ENCODE peak calls at places on chromosomes 13 and 19, in eight cellular contexts. D is hypothalamus; M is IMR-90; V is HTR-8/SVneo; I is effector memory CD4-positive, alpha-beta T cell; S is MV-4-11; K is OCI-M1; G is GM12865. Q is an unnamed sample.

GRCh38 chr19:30029721-30030510 is 87.9 kb downstream of the URI1 start:
- DNase-seq in D (no peak), M (peak), V (peak), I (no peak), S (no peak), K (no peak), G (peak), Q (no peak)

GRCh38 chr19:45156231-45156630 is 4.6 kb downstream of the NKPD1 start:
- DNase-seq in D (no peak), M (no peak), V (no peak), I (no peak), S (no peak), K (no peak), G (no peak), Q (no peak)

GRCh38 chr19:52670046-52670445 is 31.9 kb upstream of the ZNF83 start:
- DNase-seq in D (no peak), M (no peak), V (no peak), I (no peak), S (no peak), K (no peak), G (no peak), Q (no peak)

GRCh38 chr13:33799950-33800592 is 17.9 kb upstream of the RFC3 start:
- DNase-seq in D (no peak), M (peak), V (peak), I (no peak), S (peak), K (peak), G (peak), Q (no peak)

GRCh38 chr13:49086711-49087110 is 111.0 kb downstream of the FNDC3A start:
- DNase-seq in D (no peak), M (peak), V (no peak), I (no peak), S (no peak), K (no peak), G (no peak), Q (no peak)

GRCh38 chr19:2546128-2547032 is 70.5 kb downstream of the GADD45B start:
- DNase-seq in D (peak), M (no peak), V (no peak), I (no peak), S (peak), K (no peak), G (no peak), Q (no peak)

GRCh38 chr19:48928164-48929005 is 5.1 kb upstream of the DHDH start:
- DNase-seq in D (no peak), M (peak), V (no peak), I (no peak), S (peak), K (no peak), G (no peak), Q (no peak)

GRCh38 chr13:58144616-58145015 is 513.1 kb downstream of the PCDH17 start:
- DNase-seq in D (no peak), M (no peak), V (no peak), I (no peak), S (no peak), K (no peak), G (no peak), Q (no peak)

GRCh38 chr19:47499863-47500830 is 14.7 kb downstream of the NAPA start:
- DNase-seq in D (no peak), M (no peak), V (no peak), I (no peak), S (no peak), K (no peak), G (no peak), Q (no peak)

GRCh38 chr19:39588066-39588465 is 14.3 kb upstream of the LGALS13 start:
- DNase-seq in D (no peak), M (no peak), V (no peak), I (no peak), S (no peak), K (no peak), G (no peak), Q (no peak)

GRCh38 chr13:94617389-94618000 is 15.8 kb downstream of the GPR180 start:
- DNase-seq in D (peak), M (no peak), V (no peak), I (no peak), S (peak), K (peak), G (peak), Q (no peak)

GRCh38 chr19:40461669-40462221 is 3.8 kb downstream of the BLVRB start:
- DNase-seq in D (no peak), M (no peak), V (no peak), I (no peak), S (peak), K (no peak), G (peak), Q (no peak)

GRCh38 chr19:39154084-39154625 is 28.6 kb downstream of the PAK4 start:
- DNase-seq in D (no peak), M (no peak), V (no peak), I (no peak), S (no peak), K (no peak), G (no peak), Q (no peak)

GRCh38 chr13:24670174-24670573 is 10.0 kb upstream of the ATP12A start:
- DNase-seq in D (no peak), M (no peak), V (no peak), I (no peak), S (no peak), K (no peak), G (no peak), Q (no peak)

GRCh38 chr19:378706-379105 is 30.2 kb downstream of the C2CD4C start:
- DNase-seq in D (no peak), M (no peak), V (no peak), I (no peak), S (no peak), K (no peak), G (no peak), Q (no peak)

GRCh38 chr19:1526979-1527649 is 3.2 kb downstream of the PLK5 start:
- DNase-seq in D (no peak), M (no peak), V (no peak), I (no peak), S (no peak), K (no peak), G (no peak), Q (no peak)

Q was measured in KG1.